ENCODE peak calls at places on chromosomes 4 and X, in four cellular contexts. C is HEK293T, K is H1, U is HepG2. R is an unnamed sample.

GRCh38 chrX:129731228-129731627 is 7.6 kb upstream of the XPNPEP2 start:
- DNase-seq in C (no peak), K (no peak), U (no peak), R (no peak)

GRCh38 chrX:71143508-71143907 is 1.1 kb upstream of the NLGN3 start:
- DNase-seq in C (no peak), K (no peak), U (no peak), R (no peak)

GRCh38 chr4:2515835-2516550 is 20.5 kb upstream of the FAM193A start:
- DNase-seq in C (no peak), K (no peak), U (no peak), R (no peak)

GRCh38 chr4:107115185-107115847 is 79.2 kb upstream of the DKK2 start:
- DNase-seq in C (no peak), K (no peak), U (no peak), R (no peak)

GRCh38 chrX:20317873-20318272 is 51.2 kb upstream of the RPS6KA3 start:
- DNase-seq in C (no peak), K (no peak), U (no peak), R (no peak)

GRCh38 chr4:114879916-114880315 is 233.5 kb downstream of the NDST4 start:
- DNase-seq in C (no peak), K (no peak), U (no peak), R (no peak)

GRCh38 chrX:105307762-105308161 is 87.3 kb upstream of the TEX13A start:
- DNase-seq in C (no peak), K (no peak), U (no peak), R (no peak)

GRCh38 chr4:26223160-26223559 is 97.7 kb upstream of the RBPJ start:
- DNase-seq in C (no peak), K (no peak), U (no peak), R (no peak)

GRCh38 chrX:137041329-137041728 is 7.5 kb upstream of the GPR101 start:
- DNase-seq in C (no peak), K (no peak), U (no peak), R (no peak)

GRCh38 chrX:42094208-42094607 is 170.9 kb upstream of the CASK start:
- DNase-seq in C (no peak), K (no peak), U (no peak), R (no peak)

GRCh38 chr4:118086334-118086733 is 52.0 kb downstream of the NDST3 start:
- DNase-seq in C (no peak), K (no peak), U (no peak), R (peak; percentile 8)

GRCh38 chrX:68719181-68719903 is 71.9 kb downstream of the STARD8 start:
- DNase-seq in C (no peak), K (no peak), U (no peak), R (no peak)

GRCh38 chrX:39985551-39985950 is 112.2 kb downstream of the BCOR start:
- DNase-seq in C (no peak), K (no peak), U (peak; percentile 40), R (no peak)

GRCh38 chrX:38768079-38768478 is 33.2 kb upstream of the MID1IP1 start:
- DNase-seq in C (peak; percentile 15), K (no peak), U (no peak), R (no peak)

GRCh38 chrX:25178555-25178954 is 162.8 kb upstream of the ARX start:
- DNase-seq in C (no peak), K (no peak), U (no peak), R (peak; percentile 28)

GRCh38 chr4:14110407-14110806 is 482.9 kb upstream of the BOD1L1 start:
- DNase-seq in C (no peak), K (no peak), U (no peak), R (no peak)

GRCh38 chr4:81214518-81215218 is 354 bp downstream of the PRKG2 start:
- DNase-seq in C (peak; percentile 46), K (no peak), U (no peak), R (no peak)

GRCh38 chrX:20968996-20969395 is 405.2 kb upstream of the CNKSR2 start:
- DNase-seq in C (no peak), K (no peak), U (no peak), R (no peak)

GRCh38 chr4:148542922-148543623 is 100.9 kb upstream of the NR3C2 start:
- DNase-seq in C (no peak), K (no peak), U (no peak), R (no peak)

GRCh38 chr4:11072426-11072825 is 356.3 kb downstream of the HS3ST1 start:
- DNase-seq in C (no peak), K (no peak), U (no peak), R (no peak)

GRCh38 chrX:119635179-119635578 is 29.0 kb upstream of the NKRF start:
- DNase-seq in C (no peak), K (no peak), U (no peak), R (no peak)

GRCh38 chrX:101219116-101219839 is at the start of gene DRP2:
- DNase-seq in C (no peak), K (no peak), U (no peak), R (no peak)

GRCh38 chr4:107255114-107255513 is 219.0 kb upstream of the DKK2 start:
- DNase-seq in C (no peak), K (no peak), U (no peak), R (no peak)

GRCh38 chr4:175998782-175999181 is 66.9 kb upstream of the WDR17 start:
- DNase-seq in C (peak; percentile 10), K (peak; percentile 43), U (no peak), R (peak; percentile 48)

GRCh38 chrX:28847423-28847822 is 260.2 kb downstream of the IL1RAPL1 start:
- DNase-seq in C (no peak), K (no peak), U (no peak), R (no peak)
- TF ChIP-seq SUZ12 in C (no peak), K (no peak), U (no peak), R (no peak)

GRCh38 chr4:7415927-7416686 is 18.6 kb downstream of the PSAPL1 start:
- DNase-seq in C (no peak), K (no peak), U (no peak), R (no peak)
- TF ChIP-seq SUZ12 in C (no peak), K (no peak), U (no peak), R (no peak)

DNA sequence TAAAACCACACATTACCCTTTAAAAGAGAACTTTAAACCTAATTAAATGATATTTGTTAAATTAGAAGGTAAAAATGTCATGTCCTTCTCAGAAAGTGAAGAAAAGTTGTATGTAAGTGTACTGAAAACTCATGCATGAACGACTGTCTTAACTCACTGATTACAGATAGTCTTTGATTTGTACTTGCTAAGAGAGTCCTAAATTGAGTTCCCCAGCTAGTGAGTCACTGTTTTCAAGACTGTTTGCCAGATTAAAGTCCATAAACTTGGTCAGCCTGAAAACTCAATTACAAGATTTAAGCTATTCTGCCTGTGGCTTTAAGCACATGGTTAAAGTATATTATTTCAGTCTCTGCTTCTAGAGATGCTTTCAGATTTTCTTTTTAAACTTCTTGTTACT is 124.9 kb upstream of the ZCCHC13 start:
- DNase-seq in C (no peak), K (no peak), U (peak; percentile 39), R (no peak)
- TF ChIP-seq SUZ12 in C (no peak), K (no peak), U (no peak), R (no peak)

DNA sequence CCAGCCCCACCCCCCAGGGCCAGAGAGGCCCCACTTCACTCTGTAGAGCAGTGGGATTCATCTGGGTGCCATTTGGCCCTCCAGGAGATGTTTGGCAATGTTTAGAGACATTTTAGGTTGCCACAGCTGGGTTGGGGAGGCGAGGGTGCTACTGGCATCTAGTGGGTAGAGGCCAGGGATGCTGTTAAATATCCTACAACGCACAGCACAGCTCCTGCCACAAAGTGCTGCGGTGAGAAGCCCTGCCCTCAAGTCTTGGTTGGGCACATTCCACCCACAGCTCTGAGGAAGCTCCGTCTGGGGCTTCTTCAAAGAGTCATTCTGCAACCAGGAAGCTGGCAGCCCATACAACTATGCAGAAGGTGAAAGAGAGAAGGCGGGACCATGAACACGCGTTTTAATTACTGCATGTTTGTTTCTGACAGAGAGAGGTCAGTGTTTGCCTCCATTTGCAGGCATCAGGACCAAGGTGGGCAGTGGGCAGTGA is 48.1 kb upstream of the FAM9C start:
- DNase-seq in C (no peak), K (no peak), U (no peak), R (no peak)
- TF ChIP-seq SUZ12 in C (no peak), K (no peak), U (no peak), R (no peak)

DNA sequence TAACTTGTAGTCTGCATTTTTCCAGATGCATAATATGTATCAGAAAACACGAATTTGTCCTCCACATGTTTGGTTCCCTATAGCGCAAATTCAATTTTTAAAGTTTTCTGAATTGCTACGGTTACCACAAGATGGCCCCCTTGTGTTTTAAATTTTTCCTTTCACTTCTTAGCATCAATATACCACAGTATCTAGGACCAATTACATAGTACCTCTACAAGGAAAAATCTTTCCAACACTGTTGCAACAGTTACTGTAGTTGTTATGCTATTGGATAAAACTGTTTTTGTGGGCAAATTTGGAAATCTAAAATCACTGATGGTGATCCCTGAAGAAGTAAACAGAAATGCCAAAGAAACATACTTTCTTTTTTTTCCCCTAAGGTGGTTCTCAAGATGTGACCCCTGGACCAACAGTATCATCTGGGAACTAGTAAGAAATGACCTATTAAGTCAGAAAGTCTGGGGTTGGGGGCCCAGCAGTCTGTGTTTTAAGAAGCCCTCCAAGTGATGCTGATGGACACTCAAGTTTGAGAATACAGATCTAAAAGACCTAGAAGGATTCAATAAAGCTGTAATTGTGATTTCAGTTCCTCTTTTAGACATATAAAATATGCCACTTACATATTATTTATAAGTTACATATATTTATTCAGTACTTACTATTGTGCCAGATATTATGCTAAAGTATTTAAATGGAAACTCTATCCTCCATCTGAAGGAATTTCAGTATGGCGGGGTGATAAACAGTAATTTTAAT is 3.1 kb downstream of the ZGRF1 start:
- DNase-seq in C (peak; percentile 10), K (no peak), U (peak; percentile 18), R (no peak)
- TF ChIP-seq SUZ12 in C (no peak), K (no peak), U (no peak), R (no peak)

R was measured in NT2/D1.